ENCODE peak calls at places on chromosomes 2 and 18, in four cellular contexts. A is HepG2, O is K562, J is GM12878. F is an unnamed sample.

GRCh38 chr2:160298960-160299359 is 98.9 kb upstream of the ITGB6 start:
- DNase-seq in J (no peak), A (no peak), O (no peak), F (no peak)

GRCh38 chr2:37653093-37653492 is 18.3 kb downstream of the CDC42EP3 start:
- DNase-seq in A (no peak), J (no peak), O (no peak), F (no peak)

GRCh38 chr18:36247036-36247435 is 50.5 kb upstream of the FHOD3 start:
- DNase-seq in A (no peak), J (no peak), O (no peak), F (no peak)

GRCh38 chr2:170156592-170156991 is 21.4 kb upstream of the MYO3B start:
- DNase-seq in O (no peak), J (no peak), A (no peak), F (no peak)

GRCh38 chr2:217756375-217757107 is 246.3 kb downstream of the TNS1 start:
- DNase-seq in A (peak), O (peak), J (no peak), F (peak)

GRCh38 chr2:71082402-71083252 is 14.2 kb downstream of the NAGK start:
- DNase-seq in J (no peak), O (no peak), A (no peak), F (no peak)

GRCh38 chr2:72254831-72255447 is 107.3 kb upstream of the CYP26B1 start:
- DNase-seq in O (no peak), J (no peak), A (no peak), F (no peak)

GRCh38 chr2:203376173-203376572 is 48.0 kb downstream of the ABI2 start:
- DNase-seq in J (no peak), A (no peak), O (no peak), F (no peak)

GRCh38 chr2:179266271-179266670 is 1.6 kb upstream of the SESTD1 start:
- DNase-seq in O (no peak), A (no peak), J (no peak), F (no peak)

GRCh38 chr2:234861841-234862735 is 89.7 kb upstream of the SH3BP4 start:
- DNase-seq in O (no peak), J (no peak), A (no peak), F (no peak)

GRCh38 chr2:162747974-162748373 is 90.6 kb downstream of the KCNH7 start:
- DNase-seq in J (no peak), A (no peak), O (no peak), F (no peak)
- TF ChIP-seq TARDBP in J (no peak), A (no peak), O (no peak), F (no peak)

GRCh38 chr2:205763708-205764501 is 81.6 kb downstream of the NRP2 start:
- DNase-seq in A (no peak), O (peak), J (no peak), F (no peak)
- TF ChIP-seq TARDBP in A (no peak), O (no peak), J (no peak), F (no peak)

DNA sequence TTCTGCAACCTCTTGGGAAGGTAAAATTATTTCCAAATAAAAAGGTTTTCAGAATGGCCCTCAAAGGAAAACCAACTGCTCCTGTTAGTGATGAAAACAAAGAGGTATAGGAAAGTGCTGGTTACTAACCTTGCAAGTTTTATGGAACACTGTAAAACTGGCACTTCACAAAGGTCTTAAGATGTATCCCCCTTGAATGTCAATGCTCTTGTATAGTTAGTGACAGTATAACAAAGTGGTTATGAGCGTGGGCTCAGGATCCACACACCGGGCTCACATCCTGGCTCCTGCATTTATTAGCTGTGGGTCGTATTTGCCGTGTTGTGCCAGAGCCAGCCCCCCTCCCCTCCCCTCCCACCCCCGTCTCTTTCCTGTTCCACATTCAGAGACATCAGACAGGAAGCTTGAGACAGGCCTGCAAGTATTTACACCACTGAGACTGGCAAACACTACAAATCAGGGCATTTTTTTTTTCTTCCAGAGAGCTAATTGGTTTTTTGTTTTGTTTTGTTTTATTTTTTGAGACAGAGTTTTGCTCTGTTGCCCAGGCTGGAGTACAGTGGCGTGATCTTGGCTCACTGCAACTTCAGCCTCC is 9.2 kb upstream of the DNPEP start:
- DNase-seq in O (no peak), A (no peak), J (no peak), F (no peak)
- TF ChIP-seq TARDBP in O (no peak), A (no peak), J (no peak), F (no peak)

GRCh38 chr2:23826771-23827170 is 100.2 kb downstream of the ATAD2B start:
- DNase-seq in O (no peak), J (no peak), A (no peak), F (no peak)

GRCh38 chr2:23823863-23824262 is 103.1 kb downstream of the ATAD2B start:
- DNase-seq in J (no peak), O (no peak), A (no peak), F (no peak)

GRCh38 chr2:23824777-23825212 is 102.1 kb downstream of the ATAD2B start:
- DNase-seq in A (peak), J (peak), O (peak), F (peak)

GRCh38 chr2:23828256-23828980 is 98.5 kb downstream of the ATAD2B start:
- DNase-seq in A (no peak), J (no peak), O (no peak), F (no peak)

GRCh38 chr2:23826079-23826478 is 100.8 kb downstream of the ATAD2B start:
- DNase-seq in J (no peak), A (no peak), O (no peak), F (no peak)
- TF ChIP-seq TARDBP in J (no peak), A (no peak), O (no peak), F (no peak)

GRCh38 chr2:33812707-33813106 is 213.6 kb upstream of the FAM98A start:
- DNase-seq in A (no peak), J (no peak), O (no peak), F (no peak)
- TF ChIP-seq TARDBP in A (no peak), J (no peak), O (no peak), F (no peak)

DNA sequence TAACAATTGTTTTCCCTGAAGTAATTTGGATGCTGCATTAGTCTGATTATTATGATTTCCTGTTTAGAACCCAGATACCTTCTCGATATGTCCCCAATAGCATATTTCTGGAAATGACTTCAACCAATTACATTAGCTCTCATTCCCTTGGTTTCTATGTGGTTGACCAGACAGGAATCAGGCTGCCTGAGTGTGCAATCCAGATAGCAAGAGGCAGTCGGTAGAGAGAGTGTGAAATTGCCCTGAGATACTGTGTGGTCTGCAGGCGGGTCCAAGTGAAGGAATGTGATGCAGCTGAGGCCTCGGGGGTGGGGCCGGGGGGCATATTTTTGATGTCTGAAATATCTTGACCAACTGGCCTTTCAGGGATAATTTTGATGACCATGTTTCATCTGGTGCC is 143.9 kb upstream of the ITGA6 start:
- DNase-seq in O (no peak), J (no peak), A (no peak), F (no peak)
- TF ChIP-seq TARDBP in O (no peak), J (no peak), A (no peak), F (no peak)

GRCh38 chr18:47263197-47263827 is 11.9 kb upstream of the SKOR2 start:
- DNase-seq in A (no peak), J (no peak), O (no peak), F (no peak)
- TF ChIP-seq TARDBP in A (no peak), J (no peak), O (no peak), F (no peak)

GRCh38 chr2:233424028-233424951 is 70.0 kb downstream of the DGKD start:
- DNase-seq in J (no peak), A (no peak), O (no peak), F (no peak)

GRCh38 chr2:233428008-233428407 is 73.7 kb downstream of the DGKD start:
- DNase-seq in A (no peak), O (no peak), J (no peak), F (no peak)

GRCh38 chr2:233428438-233428837 is 74.1 kb downstream of the DGKD start:
- DNase-seq in J (no peak), O (no peak), A (no peak), F (no peak)

GRCh38 chr2:233429175-233429897 is 75.0 kb downstream of the DGKD start:
- DNase-seq in A (no peak), J (no peak), O (no peak), F (no peak)

GRCh38 chr2:233426619-233427342 is 72.5 kb downstream of the DGKD start:
- DNase-seq in J (no peak), A (peak), O (peak), F (no peak)
- TF ChIP-seq TARDBP in J (no peak), A (no peak), O (no peak), F (no peak)

GRCh38 chr18:23243178-23243577 is 107.9 kb downstream of the CABLES1 start:
- DNase-seq in O (no peak), J (no peak), A (no peak), F (no peak)
- TF ChIP-seq TARDBP in O (no peak), J (no peak), A (no peak), F (no peak)